ENCODE peak calls at places on chromosomes 13 and 19, in ten cellular contexts. One of them, this sample, is unnamed.

GRCh38 chr19:10654610-10655456 is 687 bp downstream of the ILF3 start:
- DNase-seq in HFFc6: no peak
- DNase-seq in fibroblast of pulmonary artery: peak
- DNase-seq in AG09309: no peak
- DNase-seq in uterus: peak
- DNase-seq in transverse colon: peak
- DNase-seq in ovary: peak
- DNase-seq in astrocyte of the cerebellum: no peak
- DNase-seq in tibial artery: peak
- DNase-seq in A673: peak
- DNase-seq in this sample: no peak

GRCh38 chr13:19782049-19782726 is 557 bp downstream of the PSPC1 start:
- DNase-seq in AG09309: peak
- DNase-seq in uterus: peak
- DNase-seq in astrocyte of the cerebellum: no peak
- DNase-seq in HFFc6: peak
- DNase-seq in ovary: peak
- DNase-seq in fibroblast of pulmonary artery: peak
- DNase-seq in tibial artery: peak
- DNase-seq in transverse colon: peak
- DNase-seq in A673: peak
- DNase-seq in this sample: peak

GRCh38 chr13:44051923-44052322 is 172.2 kb downstream of the LACC1 start:
- DNase-seq in AG09309: no peak
- DNase-seq in HFFc6: peak
- DNase-seq in uterus: no peak
- DNase-seq in ovary: no peak
- DNase-seq in tibial artery: no peak
- DNase-seq in astrocyte of the cerebellum: no peak
- DNase-seq in transverse colon: no peak
- DNase-seq in fibroblast of pulmonary artery: peak
- DNase-seq in A673: no peak
- DNase-seq in this sample: no peak

GRCh38 chr19:47176071-47176626 is 45.5 kb downstream of the SAE1 start:
- DNase-seq in fibroblast of pulmonary artery: peak
- DNase-seq in tibial artery: no peak
- DNase-seq in uterus: no peak
- DNase-seq in A673: no peak
- DNase-seq in AG09309: peak
- DNase-seq in ovary: no peak
- DNase-seq in HFFc6: peak
- DNase-seq in transverse colon: no peak
- DNase-seq in astrocyte of the cerebellum: no peak
- DNase-seq in this sample: peak

GRCh38 chr13:102002271-102002670 is 399.6 kb downstream of the FGF14 start:
- DNase-seq in astrocyte of the cerebellum: no peak
- DNase-seq in HFFc6: no peak
- DNase-seq in tibial artery: no peak
- DNase-seq in transverse colon: no peak
- DNase-seq in ovary: no peak
- DNase-seq in AG09309: no peak
- DNase-seq in fibroblast of pulmonary artery: no peak
- DNase-seq in uterus: no peak
- DNase-seq in A673: no peak
- DNase-seq in this sample: peak

GRCh38 chr19:51799311-51799997 is 4.5 kb downstream of the FPR3 start:
- DNase-seq in AG09309: peak
- DNase-seq in ovary: peak
- DNase-seq in uterus: peak
- DNase-seq in HFFc6: peak
- DNase-seq in tibial artery: peak
- DNase-seq in A673: peak
- DNase-seq in fibroblast of pulmonary artery: peak
- DNase-seq in astrocyte of the cerebellum: peak
- DNase-seq in transverse colon: peak
- DNase-seq in this sample: peak

GRCh38 chr13:100491164-100491847 is 97.3 kb downstream of the GGACT start:
- DNase-seq in tibial artery: peak
- DNase-seq in A673: no peak
- DNase-seq in uterus: peak
- DNase-seq in ovary: peak
- DNase-seq in fibroblast of pulmonary artery: peak
- DNase-seq in transverse colon: no peak
- DNase-seq in astrocyte of the cerebellum: peak
- DNase-seq in AG09309: peak
- DNase-seq in HFFc6: no peak
- DNase-seq in this sample: peak

GRCh38 chr13:22801402-22802003 is 379.3 kb upstream of the SGCG start:
- DNase-seq in transverse colon: no peak
- DNase-seq in tibial artery: no peak
- DNase-seq in uterus: no peak
- DNase-seq in fibroblast of pulmonary artery: peak
- DNase-seq in astrocyte of the cerebellum: no peak
- DNase-seq in AG09309: no peak
- DNase-seq in ovary: no peak
- DNase-seq in HFFc6: no peak
- DNase-seq in A673: peak
- DNase-seq in this sample: peak

GRCh38 chr13:113489171-113489548 is 1.4 kb downstream of the DCUN1D2 start:
- DNase-seq in tibial artery: no peak
- DNase-seq in transverse colon: no peak
- DNase-seq in uterus: no peak
- DNase-seq in HFFc6: no peak
- DNase-seq in A673: no peak
- DNase-seq in fibroblast of pulmonary artery: no peak
- DNase-seq in AG09309: no peak
- DNase-seq in ovary: no peak
- DNase-seq in astrocyte of the cerebellum: no peak
- DNase-seq in this sample: no peak

GRCh38 chr13:29255567-29255966 is 339.9 kb downstream of the SLC7A1 start:
- DNase-seq in fibroblast of pulmonary artery: no peak
- DNase-seq in uterus: no peak
- DNase-seq in transverse colon: no peak
- DNase-seq in AG09309: no peak
- DNase-seq in A673: no peak
- DNase-seq in tibial artery: no peak
- DNase-seq in astrocyte of the cerebellum: no peak
- DNase-seq in HFFc6: no peak
- DNase-seq in ovary: no peak
- DNase-seq in this sample: no peak

GRCh38 chr19:16066611-16067104 is 9.6 kb upstream of the TPM4 start:
- DNase-seq in HFFc6: peak
- DNase-seq in transverse colon: peak
- DNase-seq in fibroblast of pulmonary artery: peak
- DNase-seq in AG09309: no peak
- DNase-seq in tibial artery: no peak
- DNase-seq in uterus: no peak
- DNase-seq in ovary: no peak
- DNase-seq in astrocyte of the cerebellum: no peak
- DNase-seq in A673: peak
- DNase-seq in this sample: peak
- TF ChIP-seq CTCF in HFFc6: peak
- TF ChIP-seq CTCF in transverse colon: peak
- TF ChIP-seq CTCF in fibroblast of pulmonary artery: peak
- TF ChIP-seq CTCF in AG09309: peak
- TF ChIP-seq CTCF in tibial artery: peak
- TF ChIP-seq CTCF in uterus: no peak
- TF ChIP-seq CTCF in ovary: no peak
- TF ChIP-seq CTCF in astrocyte of the cerebellum: peak
- TF ChIP-seq CTCF in A673: peak
- TF ChIP-seq CTCF in this sample: peak

DNA sequence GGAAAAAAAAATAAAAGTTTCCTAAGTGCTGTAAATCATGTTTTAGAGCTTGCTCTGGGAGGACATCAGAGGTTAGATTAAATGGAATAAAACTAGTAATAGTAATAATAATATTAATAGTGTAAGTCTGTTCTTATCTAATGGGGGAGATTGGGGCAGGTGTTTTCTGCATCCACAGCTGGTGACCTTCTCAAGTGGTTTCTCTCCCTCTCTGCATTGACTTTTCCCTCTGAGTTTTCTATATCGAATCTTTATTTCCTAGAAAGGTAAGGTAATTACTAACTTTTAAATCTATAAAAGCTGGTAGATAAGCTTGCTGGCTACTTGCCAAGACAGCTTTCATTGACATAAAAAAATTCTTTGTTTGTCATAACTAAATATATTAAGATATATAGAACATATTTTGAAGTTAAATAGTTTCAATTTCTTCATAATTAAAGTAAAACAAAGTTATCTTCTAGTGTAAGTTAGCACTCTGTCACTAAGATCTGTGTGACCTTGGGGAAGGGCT is 49.6 kb upstream of the DIAPH3 start:
- DNase-seq in ovary: no peak
- DNase-seq in A673: no peak
- DNase-seq in fibroblast of pulmonary artery: no peak
- DNase-seq in HFFc6: no peak
- DNase-seq in uterus: no peak
- DNase-seq in transverse colon: no peak
- DNase-seq in astrocyte of the cerebellum: no peak
- DNase-seq in AG09309: no peak
- DNase-seq in tibial artery: no peak
- DNase-seq in this sample: no peak
- TF ChIP-seq CTCF in ovary: no peak
- TF ChIP-seq CTCF in A673: no peak
- TF ChIP-seq CTCF in fibroblast of pulmonary artery: no peak
- TF ChIP-seq CTCF in HFFc6: no peak
- TF ChIP-seq CTCF in uterus: no peak
- TF ChIP-seq CTCF in transverse colon: no peak
- TF ChIP-seq CTCF in astrocyte of the cerebellum: no peak
- TF ChIP-seq CTCF in AG09309: no peak
- TF ChIP-seq CTCF in tibial artery: no peak
- TF ChIP-seq CTCF in this sample: no peak

GRCh38 chr13:73998631-73999030 is 135.6 kb downstream of the KLF12 start:
- DNase-seq in ovary: no peak
- DNase-seq in HFFc6: no peak
- DNase-seq in uterus: no peak
- DNase-seq in fibroblast of pulmonary artery: no peak
- DNase-seq in A673: no peak
- DNase-seq in transverse colon: no peak
- DNase-seq in tibial artery: no peak
- DNase-seq in AG09309: no peak
- DNase-seq in astrocyte of the cerebellum: no peak
- DNase-seq in this sample: no peak
- TF ChIP-seq CTCF in ovary: no peak
- TF ChIP-seq CTCF in HFFc6: no peak
- TF ChIP-seq CTCF in uterus: no peak
- TF ChIP-seq CTCF in fibroblast of pulmonary artery: no peak
- TF ChIP-seq CTCF in A673: no peak
- TF ChIP-seq CTCF in transverse colon: no peak
- TF ChIP-seq CTCF in tibial artery: no peak
- TF ChIP-seq CTCF in AG09309: no peak
- TF ChIP-seq CTCF in astrocyte of the cerebellum: no peak
- TF ChIP-seq CTCF in this sample: no peak

DNA sequence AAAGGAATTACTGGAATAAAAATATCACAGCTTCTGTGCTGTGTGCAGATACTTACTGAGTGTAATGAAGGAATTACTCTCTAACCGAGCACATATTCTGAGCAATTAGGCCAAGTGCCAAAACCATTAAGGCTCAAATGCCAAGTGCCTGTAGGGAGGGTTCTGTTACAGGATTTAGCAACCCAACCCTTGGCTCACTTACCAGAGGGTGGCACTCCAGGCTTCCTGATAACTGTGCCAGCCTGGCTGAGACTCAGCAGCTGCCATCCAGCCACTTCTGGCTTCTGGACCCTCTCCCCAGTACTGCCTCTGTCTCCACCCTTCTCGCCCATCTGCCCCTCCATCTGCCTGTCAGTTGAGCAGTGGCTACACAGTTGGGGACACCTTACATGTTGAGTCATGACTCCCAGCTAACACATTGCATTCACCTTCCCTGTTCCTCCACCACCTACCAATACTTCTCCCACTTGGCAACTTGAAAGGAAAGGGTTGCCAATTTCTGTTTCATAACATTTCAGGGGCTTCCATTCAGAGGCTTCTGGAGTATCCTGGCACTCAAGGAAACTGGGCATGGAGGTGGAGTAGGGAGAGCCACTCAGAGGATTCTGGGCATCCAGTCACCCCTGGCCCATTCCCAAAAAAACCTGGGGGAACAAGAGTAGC is 110.5 kb downstream of the COG6 start:
- DNase-seq in fibroblast of pulmonary artery: no peak
- DNase-seq in A673: peak
- DNase-seq in AG09309: no peak
- DNase-seq in ovary: peak
- DNase-seq in transverse colon: peak
- DNase-seq in HFFc6: no peak
- DNase-seq in uterus: peak
- DNase-seq in tibial artery: peak
- DNase-seq in astrocyte of the cerebellum: peak
- DNase-seq in this sample: peak
- TF ChIP-seq CTCF in fibroblast of pulmonary artery: peak
- TF ChIP-seq CTCF in A673: peak
- TF ChIP-seq CTCF in AG09309: peak
- TF ChIP-seq CTCF in ovary: no peak
- TF ChIP-seq CTCF in transverse colon: peak
- TF ChIP-seq CTCF in HFFc6: peak
- TF ChIP-seq CTCF in uterus: no peak
- TF ChIP-seq CTCF in tibial artery: no peak
- TF ChIP-seq CTCF in astrocyte of the cerebellum: no peak
- TF ChIP-seq CTCF in this sample: peak

GRCh38 chr19:2365201-2365970 is 5.3 kb downstream of the TMPRSS9 start:
- DNase-seq in AG09309: no peak
- DNase-seq in astrocyte of the cerebellum: no peak
- DNase-seq in ovary: no peak
- DNase-seq in uterus: no peak
- DNase-seq in tibial artery: no peak
- DNase-seq in HFFc6: no peak
- DNase-seq in A673: peak
- DNase-seq in fibroblast of pulmonary artery: no peak
- DNase-seq in transverse colon: no peak
- DNase-seq in this sample: no peak
- TF ChIP-seq CTCF in AG09309: no peak
- TF ChIP-seq CTCF in astrocyte of the cerebellum: no peak
- TF ChIP-seq CTCF in ovary: no peak
- TF ChIP-seq CTCF in uterus: no peak
- TF ChIP-seq CTCF in tibial artery: no peak
- TF ChIP-seq CTCF in HFFc6: no peak
- TF ChIP-seq CTCF in A673: no peak
- TF ChIP-seq CTCF in fibroblast of pulmonary artery: no peak
- TF ChIP-seq CTCF in transverse colon: no peak
- TF ChIP-seq CTCF in this sample: no peak

DNA sequence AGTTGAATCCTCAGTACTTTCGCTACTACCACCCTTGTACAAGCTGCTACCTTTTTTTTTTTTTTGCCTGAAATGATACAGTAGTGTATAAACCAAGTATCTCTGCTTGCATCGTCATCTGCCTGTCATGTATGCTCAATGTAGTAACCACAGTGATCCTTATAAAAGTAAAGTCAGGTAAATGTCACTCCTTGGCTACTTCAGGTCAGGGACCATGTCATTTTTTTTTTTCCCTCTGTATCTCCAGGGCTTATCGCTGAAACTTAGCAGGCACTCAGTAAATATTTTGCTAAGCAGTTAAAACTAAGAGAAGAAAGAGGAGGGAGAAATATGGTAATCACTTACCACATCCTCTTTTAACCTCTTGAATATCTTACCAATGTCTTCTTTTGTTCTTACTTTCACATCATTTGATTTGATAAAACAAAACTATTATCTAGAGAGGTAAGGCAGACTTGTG is 96.8 kb upstream of the KLF12 start:
- DNase-seq in uterus: no peak
- DNase-seq in HFFc6: no peak
- DNase-seq in AG09309: no peak
- DNase-seq in ovary: no peak
- DNase-seq in transverse colon: no peak
- DNase-seq in fibroblast of pulmonary artery: no peak
- DNase-seq in A673: no peak
- DNase-seq in astrocyte of the cerebellum: no peak
- DNase-seq in tibial artery: no peak
- DNase-seq in this sample: no peak
- TF ChIP-seq CTCF in uterus: no peak
- TF ChIP-seq CTCF in HFFc6: no peak
- TF ChIP-seq CTCF in AG09309: no peak
- TF ChIP-seq CTCF in ovary: no peak
- TF ChIP-seq CTCF in transverse colon: no peak
- TF ChIP-seq CTCF in fibroblast of pulmonary artery: no peak
- TF ChIP-seq CTCF in A673: no peak
- TF ChIP-seq CTCF in astrocyte of the cerebellum: no peak
- TF ChIP-seq CTCF in tibial artery: no peak
- TF ChIP-seq CTCF in this sample: no peak